ENCODE peak calls at places on chromosomes 4 and X, in seven cellular contexts. One of them, this sample, is unnamed.

GRCh38 chr4:88172987-88173386 is 14.5 kb upstream of the ABCG2 start:
- DNase-seq in right atrium auricular region: no peak
- DNase-seq in NCI-H2081: no peak
- DNase-seq in IMR-90: no peak
- DNase-seq in smooth muscle cell of the brain vasculature: no peak
- DNase-seq in aorta: no peak
- DNase-seq in activated CD8-positive, alpha-beta memory T cell treated with anti-CD3 and anti-CD28 coated beads for 24 hours: no peak
- DNase-seq in this sample: no peak

GRCh38 chr4:151407466-151408379 is 1.3 kb upstream of the FHIP1A start:
- DNase-seq in right atrium auricular region: no peak
- DNase-seq in NCI-H2081: no peak
- DNase-seq in IMR-90: no peak
- DNase-seq in smooth muscle cell of the brain vasculature: no peak
- DNase-seq in aorta: peak
- DNase-seq in activated CD8-positive, alpha-beta memory T cell treated with anti-CD3 and anti-CD28 coated beads for 24 hours: peak
- DNase-seq in this sample: no peak

GRCh38 chrX:47815901-47816845 is 20.5 kb upstream of the ZNF81 start:
- DNase-seq in right atrium auricular region: no peak
- DNase-seq in NCI-H2081: no peak
- DNase-seq in IMR-90: no peak
- DNase-seq in smooth muscle cell of the brain vasculature: no peak
- DNase-seq in aorta: no peak
- DNase-seq in activated CD8-positive, alpha-beta memory T cell treated with anti-CD3 and anti-CD28 coated beads for 24 hours: no peak
- DNase-seq in this sample: no peak

GRCh38 chr4:992297-993110 is 700 bp downstream of the SLC26A1 start:
- DNase-seq in right atrium auricular region: no peak
- DNase-seq in NCI-H2081: no peak
- DNase-seq in IMR-90: peak
- DNase-seq in smooth muscle cell of the brain vasculature: no peak
- DNase-seq in aorta: no peak
- DNase-seq in activated CD8-positive, alpha-beta memory T cell treated with anti-CD3 and anti-CD28 coated beads for 24 hours: no peak
- DNase-seq in this sample: no peak

GRCh38 chr4:73257995-73258667 is 467 bp downstream of the ANKRD17 start:
- DNase-seq in right atrium auricular region: no peak
- DNase-seq in NCI-H2081: peak
- DNase-seq in IMR-90: peak
- DNase-seq in smooth muscle cell of the brain vasculature: no peak
- DNase-seq in aorta: peak
- DNase-seq in activated CD8-positive, alpha-beta memory T cell treated with anti-CD3 and anti-CD28 coated beads for 24 hours: no peak
- DNase-seq in this sample: no peak

GRCh38 chr4:48944252-48944651 is 37.7 kb upstream of the OCIAD2 start:
- DNase-seq in right atrium auricular region: no peak
- DNase-seq in NCI-H2081: no peak
- DNase-seq in IMR-90: no peak
- DNase-seq in smooth muscle cell of the brain vasculature: no peak
- DNase-seq in aorta: no peak
- DNase-seq in activated CD8-positive, alpha-beta memory T cell treated with anti-CD3 and anti-CD28 coated beads for 24 hours: no peak
- DNase-seq in this sample: no peak

GRCh38 chr4:74930166-74930565 is 2.8 kb upstream of the PARM1 start:
- DNase-seq in right atrium auricular region: no peak
- DNase-seq in NCI-H2081: no peak
- DNase-seq in IMR-90: no peak
- DNase-seq in smooth muscle cell of the brain vasculature: no peak
- DNase-seq in aorta: no peak
- DNase-seq in activated CD8-positive, alpha-beta memory T cell treated with anti-CD3 and anti-CD28 coated beads for 24 hours: no peak
- DNase-seq in this sample: no peak

GRCh38 chrX:41982966-41983365 is 59.6 kb upstream of the CASK start:
- DNase-seq in right atrium auricular region: no peak
- DNase-seq in NCI-H2081: no peak
- DNase-seq in IMR-90: no peak
- DNase-seq in smooth muscle cell of the brain vasculature: no peak
- DNase-seq in aorta: no peak
- DNase-seq in activated CD8-positive, alpha-beta memory T cell treated with anti-CD3 and anti-CD28 coated beads for 24 hours: no peak
- DNase-seq in this sample: no peak

GRCh38 chr4:76377922-76378321 is 43.0 kb downstream of the CCDC158 start:
- DNase-seq in right atrium auricular region: no peak
- DNase-seq in NCI-H2081: peak
- DNase-seq in IMR-90: peak
- DNase-seq in smooth muscle cell of the brain vasculature: peak
- DNase-seq in aorta: no peak
- DNase-seq in activated CD8-positive, alpha-beta memory T cell treated with anti-CD3 and anti-CD28 coated beads for 24 hours: no peak
- DNase-seq in this sample: no peak

GRCh38 chrX:14922437-14922836 is 49.2 kb downstream of the MOSPD2 start:
- DNase-seq in right atrium auricular region: no peak
- DNase-seq in NCI-H2081: no peak
- DNase-seq in IMR-90: peak
- DNase-seq in smooth muscle cell of the brain vasculature: no peak
- DNase-seq in aorta: no peak
- DNase-seq in activated CD8-positive, alpha-beta memory T cell treated with anti-CD3 and anti-CD28 coated beads for 24 hours: no peak
- DNase-seq in this sample: no peak

GRCh38 chr4:158729716-158730559 is 6.7 kb upstream of the PPID start:
- DNase-seq in right atrium auricular region: peak
- DNase-seq in NCI-H2081: peak
- DNase-seq in IMR-90: peak
- DNase-seq in smooth muscle cell of the brain vasculature: peak
- DNase-seq in aorta: peak
- DNase-seq in activated CD8-positive, alpha-beta memory T cell treated with anti-CD3 and anti-CD28 coated beads for 24 hours: peak
- DNase-seq in this sample: no peak

This sample was measured in DMS 273 treated with DMSO at 0.1 percent for 48 hours.